ENCODE peak calls at places on chromosomes 6 and 20, in nine cellular contexts. One of them, this sample, is unnamed.

GRCh38 chr20:50130995-50131394 is 18.0 kb upstream of the UBE2V1 start:
- DNase-seq in lung: no peak
- DNase-seq in T-cell: no peak
- DNase-seq in amniotic stem cell: no peak
- DNase-seq in left ventricle myocardium inferior: no peak
- DNase-seq in NCI-H146: no peak
- DNase-seq in stimulated activated CD4-positive, alpha-beta T cell treated with anti-CD3 and anti-CD28 coated beads, Interleukin-12 subunit alpha, Interleukin-12 subunit beta, amount 100 ng/mL, for 48 hours: no peak
- DNase-seq in GM20000: no peak
- DNase-seq in NAMALWA: no peak
- DNase-seq in this sample: no peak

GRCh38 chr20:58045156-58045555 is 183.3 kb downstream of the ANKRD60 start:
- DNase-seq in NCI-H146: no peak
- DNase-seq in stimulated activated CD4-positive, alpha-beta T cell treated with anti-CD3 and anti-CD28 coated beads, Interleukin-12 subunit alpha, Interleukin-12 subunit beta, amount 100 ng/mL, for 48 hours: no peak
- DNase-seq in GM20000: no peak
- DNase-seq in lung: peak; percentile 28
- DNase-seq in amniotic stem cell: no peak
- DNase-seq in left ventricle myocardium inferior: no peak
- DNase-seq in NAMALWA: no peak
- DNase-seq in T-cell: no peak
- DNase-seq in this sample: no peak

GRCh38 chr6:168039849-168040248 is 39.2 kb downstream of the FRMD1 start:
- DNase-seq in lung: no peak
- DNase-seq in amniotic stem cell: no peak
- DNase-seq in NAMALWA: no peak
- DNase-seq in NCI-H146: no peak
- DNase-seq in T-cell: no peak
- DNase-seq in GM20000: no peak
- DNase-seq in stimulated activated CD4-positive, alpha-beta T cell treated with anti-CD3 and anti-CD28 coated beads, Interleukin-12 subunit alpha, Interleukin-12 subunit beta, amount 100 ng/mL, for 48 hours: no peak
- DNase-seq in left ventricle myocardium inferior: no peak
- DNase-seq in this sample: no peak

GRCh38 chr6:79031821-79032590 is 46.0 kb downstream of the PHIP start:
- DNase-seq in NAMALWA: no peak
- DNase-seq in amniotic stem cell: peak; percentile 51
- DNase-seq in left ventricle myocardium inferior: no peak
- DNase-seq in GM20000: no peak
- DNase-seq in lung: no peak
- DNase-seq in stimulated activated CD4-positive, alpha-beta T cell treated with anti-CD3 and anti-CD28 coated beads, Interleukin-12 subunit alpha, Interleukin-12 subunit beta, amount 100 ng/mL, for 48 hours: no peak
- DNase-seq in NCI-H146: no peak
- DNase-seq in T-cell: no peak
- DNase-seq in this sample: no peak

GRCh38 chr6:121393711-121394110 is 41.7 kb upstream of the GJA1 start:
- DNase-seq in T-cell: no peak
- DNase-seq in stimulated activated CD4-positive, alpha-beta T cell treated with anti-CD3 and anti-CD28 coated beads, Interleukin-12 subunit alpha, Interleukin-12 subunit beta, amount 100 ng/mL, for 48 hours: no peak
- DNase-seq in lung: no peak
- DNase-seq in GM20000: no peak
- DNase-seq in NCI-H146: no peak
- DNase-seq in left ventricle myocardium inferior: no peak
- DNase-seq in amniotic stem cell: no peak
- DNase-seq in NAMALWA: no peak
- DNase-seq in this sample: no peak

GRCh38 chr20:32368930-32369329 is 10.8 kb downstream of the ASXL1 start:
- DNase-seq in amniotic stem cell: no peak
- DNase-seq in lung: no peak
- DNase-seq in NAMALWA: no peak
- DNase-seq in left ventricle myocardium inferior: no peak
- DNase-seq in NCI-H146: no peak
- DNase-seq in T-cell: no peak
- DNase-seq in stimulated activated CD4-positive, alpha-beta T cell treated with anti-CD3 and anti-CD28 coated beads, Interleukin-12 subunit alpha, Interleukin-12 subunit beta, amount 100 ng/mL, for 48 hours: no peak
- DNase-seq in GM20000: no peak
- DNase-seq in this sample: no peak

GRCh38 chr6:41028618-41029486 is 10.2 kb downstream of the UNC5CL start:
- DNase-seq in T-cell: no peak
- DNase-seq in NAMALWA: no peak
- DNase-seq in NCI-H146: peak; percentile 90
- DNase-seq in amniotic stem cell: no peak
- DNase-seq in lung: no peak
- DNase-seq in stimulated activated CD4-positive, alpha-beta T cell treated with anti-CD3 and anti-CD28 coated beads, Interleukin-12 subunit alpha, Interleukin-12 subunit beta, amount 100 ng/mL, for 48 hours: peak; percentile 8
- DNase-seq in GM20000: peak; percentile 63
- DNase-seq in left ventricle myocardium inferior: no peak
- DNase-seq in this sample: no peak

GRCh38 chr20:57579898-57580447 is 19.1 kb downstream of the PCK1 start:
- DNase-seq in GM20000: no peak
- DNase-seq in lung: no peak
- DNase-seq in amniotic stem cell: no peak
- DNase-seq in NAMALWA: no peak
- DNase-seq in NCI-H146: no peak
- DNase-seq in T-cell: no peak
- DNase-seq in stimulated activated CD4-positive, alpha-beta T cell treated with anti-CD3 and anti-CD28 coated beads, Interleukin-12 subunit alpha, Interleukin-12 subunit beta, amount 100 ng/mL, for 48 hours: no peak
- DNase-seq in left ventricle myocardium inferior: no peak
- DNase-seq in this sample: no peak

GRCh38 chr20:53408728-53409157 is 184.9 kb downstream of the ZNF217 start:
- DNase-seq in stimulated activated CD4-positive, alpha-beta T cell treated with anti-CD3 and anti-CD28 coated beads, Interleukin-12 subunit alpha, Interleukin-12 subunit beta, amount 100 ng/mL, for 48 hours: no peak
- DNase-seq in GM20000: no peak
- DNase-seq in amniotic stem cell: no peak
- DNase-seq in left ventricle myocardium inferior: no peak
- DNase-seq in NCI-H146: no peak
- DNase-seq in NAMALWA: no peak
- DNase-seq in T-cell: no peak
- DNase-seq in lung: no peak
- DNase-seq in this sample: no peak

GRCh38 chr6:139029470-139030210 is 1.1 kb downstream of the ABRACL start:
- DNase-seq in lung: peak; percentile 58
- DNase-seq in NCI-H146: peak; percentile 83
- DNase-seq in GM20000: peak; percentile 68
- DNase-seq in T-cell: peak; percentile 4
- DNase-seq in NAMALWA: peak; percentile 34
- DNase-seq in left ventricle myocardium inferior: peak; percentile 64
- DNase-seq in amniotic stem cell: peak; percentile 28
- DNase-seq in stimulated activated CD4-positive, alpha-beta T cell treated with anti-CD3 and anti-CD28 coated beads, Interleukin-12 subunit alpha, Interleukin-12 subunit beta, amount 100 ng/mL, for 48 hours: no peak
- DNase-seq in this sample: no peak

GRCh38 chr20:47205577-47206123 is 150.8 kb downstream of the ZMYND8 start:
- DNase-seq in left ventricle myocardium inferior: peak; percentile 79
- DNase-seq in T-cell: no peak
- DNase-seq in stimulated activated CD4-positive, alpha-beta T cell treated with anti-CD3 and anti-CD28 coated beads, Interleukin-12 subunit alpha, Interleukin-12 subunit beta, amount 100 ng/mL, for 48 hours: peak; percentile 67
- DNase-seq in amniotic stem cell: peak; percentile 26
- DNase-seq in lung: peak; percentile 34
- DNase-seq in GM20000: peak; percentile 51
- DNase-seq in NCI-H146: peak; percentile 85
- DNase-seq in NAMALWA: peak; percentile 54
- DNase-seq in this sample: peak; percentile 41

GRCh38 chr20:63700199-63701050 is 4.0 kb downstream of the TNFRSF6B start:
- DNase-seq in lung: no peak
- DNase-seq in NCI-H146: no peak
- DNase-seq in stimulated activated CD4-positive, alpha-beta T cell treated with anti-CD3 and anti-CD28 coated beads, Interleukin-12 subunit alpha, Interleukin-12 subunit beta, amount 100 ng/mL, for 48 hours: no peak
- DNase-seq in amniotic stem cell: no peak
- DNase-seq in left ventricle myocardium inferior: no peak
- DNase-seq in NAMALWA: no peak
- DNase-seq in T-cell: no peak
- DNase-seq in GM20000: no peak
- DNase-seq in this sample: no peak

GRCh38 chr6:98944598-98945011 is 3.1 kb downstream of the FBXL4 start:
- DNase-seq in stimulated activated CD4-positive, alpha-beta T cell treated with anti-CD3 and anti-CD28 coated beads, Interleukin-12 subunit alpha, Interleukin-12 subunit beta, amount 100 ng/mL, for 48 hours: no peak
- DNase-seq in GM20000: no peak
- DNase-seq in left ventricle myocardium inferior: no peak
- DNase-seq in NAMALWA: no peak
- DNase-seq in T-cell: no peak
- DNase-seq in amniotic stem cell: no peak
- DNase-seq in NCI-H146: peak; percentile 74
- DNase-seq in lung: no peak
- DNase-seq in this sample: no peak

GRCh38 chr6:12472601-12473038 is 182.5 kb downstream of the EDN1 start:
- DNase-seq in stimulated activated CD4-positive, alpha-beta T cell treated with anti-CD3 and anti-CD28 coated beads, Interleukin-12 subunit alpha, Interleukin-12 subunit beta, amount 100 ng/mL, for 48 hours: no peak
- DNase-seq in amniotic stem cell: no peak
- DNase-seq in lung: peak; percentile 73
- DNase-seq in NAMALWA: no peak
- DNase-seq in left ventricle myocardium inferior: peak; percentile 37
- DNase-seq in GM20000: no peak
- DNase-seq in T-cell: no peak
- DNase-seq in NCI-H146: no peak
- DNase-seq in this sample: no peak

This sample was measured in KG1.